ENCODE peak calls at places on chromosomes 5 and 9, in seven cellular contexts. O is fibroblast of villous mesenchyme; U is cardiac fibroblast; R is fibroblast of mammary gland; H is activated CD8-positive, alpha-beta T cell treated with anti-CD3 and anti-CD28 coated beads for 36 hours; P is tibial artery; J is A549. K is an unnamed sample.

GRCh38 chr5:85140471-85140870 is 755.8 kb upstream of the EDIL3 start:
- DNase-seq in O (no peak), U (peak), R (no peak), H (no peak), P (no peak), J (no peak), K (no peak)

GRCh38 chr5:62825623-62826220 is 247.1 kb downstream of the LRRC70 start:
- DNase-seq in O (no peak), U (no peak), R (no peak), H (no peak), P (no peak), J (no peak), K (no peak)

GRCh38 chr9:86434039-86434726 is 80.0 kb upstream of the TUT7 start:
- DNase-seq in O (peak), U (peak), R (peak), H (no peak), P (peak), J (peak), K (peak)

GRCh38 chr9:14061921-14062320 is 252.0 kb downstream of the NFIB start:
- DNase-seq in O (no peak), U (no peak), R (no peak), H (no peak), P (no peak), J (no peak), K (no peak)

GRCh38 chr5:33816791-33817190 is 75.0 kb downstream of the ADAMTS12 start:
- DNase-seq in O (peak), U (peak), R (peak), H (no peak), P (no peak), J (no peak), K (no peak)

GRCh38 chr9:114737118-114737517 is 55.1 kb upstream of the TEX48 start:
- DNase-seq in O (no peak), U (no peak), R (no peak), H (peak), P (no peak), J (no peak), K (no peak)

GRCh38 chr5:2675548-2675947 is 75.9 kb downstream of the IRX2 start:
- DNase-seq in O (no peak), U (no peak), R (no peak), H (no peak), P (no peak), J (no peak), K (no peak)

GRCh38 chr9:112332977-112333638 is at the start of gene PTBP3:
- DNase-seq in O (peak), U (peak), R (peak), H (peak), P (peak), J (peak), K (peak)

GRCh38 chr5:406041-406440 is 36.9 kb upstream of the EXOC3 start:
- DNase-seq in O (no peak), U (no peak), R (no peak), H (no peak), P (no peak), J (no peak), K (no peak)

GRCh38 chr9:131999692-132000551 is 79.7 kb downstream of the MED27 start:
- DNase-seq in O (peak), U (peak), R (peak), H (no peak), P (no peak), J (no peak), K (no peak)

GRCh38 chr9:101849102-101849707 is 110.8 kb upstream of the GRIN3A start:
- DNase-seq in O (no peak), U (no peak), R (no peak), H (no peak), P (no peak), J (no peak), K (no peak)

GRCh38 chr9:69174645-69175487 is 789 bp downstream of the TJP2 start:
- DNase-seq in O (peak), U (peak), R (peak), H (peak), P (peak), J (no peak), K (peak)

GRCh38 chr5:168177831-168178450 is 113.5 kb upstream of the WWC1 start:
- DNase-seq in O (no peak), U (no peak), R (no peak), H (no peak), P (no peak), J (no peak), K (no peak)
- TF ChIP-seq CTCF in O (no peak), U (no peak), R (no peak), H (no peak), P (no peak), J (no peak), K (no peak)

GRCh38 chr9:135787317-135787716 is 85.3 kb downstream of the KCNT1 start:
- DNase-seq in O (no peak), U (no peak), R (no peak), H (no peak), P (no peak), J (no peak), K (no peak)
- TF ChIP-seq CTCF in O (no peak), U (no peak), R (no peak), H (no peak), P (no peak), J (no peak), K (no peak)

GRCh38 chr9:76136986-76137385 is 246.5 kb downstream of the PCSK5 start:
- DNase-seq in O (peak), U (peak), R (peak), H (no peak), P (no peak), J (peak), K (no peak)

GRCh38 chr9:76137941-76138340 is 247.5 kb downstream of the PCSK5 start:
- DNase-seq in O (peak), U (no peak), R (no peak), H (no peak), P (no peak), J (no peak), K (no peak)

GRCh38 chr9:76138360-76138759 is 247.9 kb downstream of the PCSK5 start:
- DNase-seq in O (no peak), U (no peak), R (no peak), H (no peak), P (no peak), J (no peak), K (no peak)

GRCh38 chr9:76135902-76136301 is 245.4 kb downstream of the PCSK5 start:
- DNase-seq in O (peak), U (peak), R (peak), H (no peak), P (no peak), J (no peak), K (no peak)
- TF ChIP-seq CTCF in O (no peak), U (no peak), R (no peak), H (no peak), P (no peak), J (no peak), K (no peak)

GRCh38 chr5:7686794-7687193 is 164.1 kb downstream of the CFAP90 start:
- DNase-seq in O (no peak), U (no peak), R (no peak), H (no peak), P (no peak), J (no peak), K (no peak)
- TF ChIP-seq CTCF in O (no peak), U (no peak), R (no peak), H (no peak), P (no peak), J (no peak), K (no peak)

K was measured in GM20000.